ENCODE peak calls at places on chromosomes 13 and 19, in seven cellular contexts. K is Peyer's patch, F is A549, T is cardiac muscle cell, I is psoas muscle, G is IMR-90, S is body of pancreas. L is an unnamed sample.

GRCh38 chr19:53537523-53538377 is at the start of gene ZNF331:
- DNase-seq in F (peak; percentile 86), G (peak; percentile 83), S (peak; percentile 79), K (peak; percentile 82), I (peak; percentile 93), T (peak; percentile 71), L (peak; percentile 92)

GRCh38 chr13:94640676-94641075 is 39.0 kb downstream of the GPR180 start:
- DNase-seq in G (peak; percentile 34), T (no peak), K (no peak), I (no peak), F (no peak), S (no peak), L (no peak)

GRCh38 chr19:15666883-15667282 is 6.0 kb upstream of the CYP4F12 start:
- DNase-seq in I (no peak), T (no peak), F (no peak), S (no peak), K (no peak), G (no peak), L (no peak)

GRCh38 chr19:52188822-52189744 is 769 bp upstream of the PPP2R1A start:
- DNase-seq in T (peak; percentile 61), G (no peak), I (peak; percentile 93), F (peak; percentile 11), K (no peak), S (no peak), L (no peak)

GRCh38 chr13:99816321-99816720 is 155.2 kb downstream of the ZIC5 start:
- DNase-seq in S (no peak), K (no peak), G (no peak), T (no peak), I (no peak), F (no peak), L (no peak)

GRCh38 chr19:28746486-28746885 is 466.5 kb downstream of the UQCRFS1 start:
- DNase-seq in F (no peak), T (no peak), I (no peak), G (no peak), K (no peak), S (no peak), L (no peak)

GRCh38 chr19:13983213-13983889 is 22.8 kb downstream of the RFX1 start:
- DNase-seq in F (no peak), T (no peak), G (no peak), S (no peak), K (peak; percentile 84), I (no peak), L (peak; percentile 59)

GRCh38 chr13:59211636-59212035 is 952.1 kb downstream of the DIAPH3 start:
- DNase-seq in T (no peak), G (no peak), S (no peak), I (no peak), K (no peak), F (no peak), L (no peak)

GRCh38 chr19:54271106-54271505 is 9.8 kb downstream of the LILRB2 start:
- DNase-seq in K (no peak), F (no peak), S (no peak), I (no peak), G (no peak), T (no peak), L (no peak)

GRCh38 chr13:64725492-64725891 is 2504.6 kb downstream of the PCDH9 start:
- DNase-seq in S (no peak), K (no peak), I (no peak), T (no peak), G (no peak), F (no peak), L (no peak)

GRCh38 chr13:99004931-99005330 is 27.1 kb upstream of the DOCK9 start:
- DNase-seq in T (no peak), F (no peak), G (no peak), K (no peak), S (no peak), I (no peak), L (no peak)

GRCh38 chr13:33369073-33369472 is 83.5 kb upstream of the STARD13 start:
- DNase-seq in T (no peak), F (no peak), K (no peak), I (no peak), G (no peak), S (no peak), L (no peak)

GRCh38 chr13:33366469-33367062 is 81.0 kb upstream of the STARD13 start:
- DNase-seq in I (no peak), G (no peak), K (no peak), F (no peak), S (no peak), T (no peak), L (no peak)

GRCh38 chr13:33364192-33364591 is 78.6 kb upstream of the STARD13 start:
- DNase-seq in F (no peak), I (no peak), T (no peak), K (no peak), G (no peak), S (no peak), L (no peak)

GRCh38 chr13:33367931-33368330 is 82.4 kb upstream of the STARD13 start:
- DNase-seq in K (no peak), S (no peak), G (no peak), T (no peak), I (no peak), F (no peak), L (no peak)

GRCh38 chr13:33367186-33367895 is 81.8 kb upstream of the STARD13 start:
- DNase-seq in F (no peak), I (no peak), S (no peak), T (no peak), K (no peak), G (no peak), L (no peak)
- TF ChIP-seq CTCF in F (no peak), I (no peak), S (no peak), T (no peak), K (no peak), G (no peak), L (no peak)

GRCh38 chr13:111503905-111504695 is 183.7 kb downstream of the TEX29 start:
- DNase-seq in F (no peak), S (no peak), T (no peak), K (no peak), G (no peak), I (no peak), L (no peak)

GRCh38 chr13:111506621-111507020 is 186.2 kb downstream of the TEX29 start:
- DNase-seq in F (no peak), S (no peak), I (no peak), K (no peak), G (no peak), T (no peak), L (no peak)

GRCh38 chr13:111503376-111503775 is 182.9 kb downstream of the TEX29 start:
- DNase-seq in T (no peak), K (no peak), S (no peak), F (no peak), I (no peak), G (no peak), L (no peak)

GRCh38 chr13:111506131-111506530 is 185.7 kb downstream of the TEX29 start:
- DNase-seq in G (no peak), S (no peak), F (no peak), I (no peak), T (no peak), K (no peak), L (no peak)

GRCh38 chr13:111505175-111505777 is 184.8 kb downstream of the TEX29 start:
- DNase-seq in T (peak; percentile 67), S (no peak), I (no peak), G (no peak), K (no peak), F (peak; percentile 27), L (no peak)
- H3K4me3 ChIP-seq in T (no peak overlapping the region), S (no peak overlapping the region), I (no peak overlapping the region), G (no peak overlapping the region), K (no peak overlapping the region), F (no peak overlapping the region), L (no peak overlapping the region)

GRCh38 chr19:3075605-3076431 is 13.5 kb upstream of the TLE5 start:
- DNase-seq in G (no peak), T (peak; percentile 61), F (no peak), I (peak; percentile 79), S (peak; percentile 75), K (peak; percentile 62), L (peak; percentile 85)

GRCh38 chr19:3073159-3073563 is 10.9 kb upstream of the TLE5 start:
- DNase-seq in T (no peak), I (peak; percentile 78), K (no peak), S (no peak), G (peak; percentile 68), F (peak; percentile 58), L (no peak)

GRCh38 chr19:3079578-3079977 is 14.6 kb upstream of the GNA11 start:
- DNase-seq in S (no peak), K (no peak), T (no peak), G (no peak), F (no peak), I (no peak), L (no peak)

GRCh38 chr19:3071764-3072163 is 9.5 kb upstream of the TLE5 start:
- DNase-seq in F (no peak), K (no peak), T (no peak), I (no peak), G (no peak), S (no peak), L (no peak)

DNA sequence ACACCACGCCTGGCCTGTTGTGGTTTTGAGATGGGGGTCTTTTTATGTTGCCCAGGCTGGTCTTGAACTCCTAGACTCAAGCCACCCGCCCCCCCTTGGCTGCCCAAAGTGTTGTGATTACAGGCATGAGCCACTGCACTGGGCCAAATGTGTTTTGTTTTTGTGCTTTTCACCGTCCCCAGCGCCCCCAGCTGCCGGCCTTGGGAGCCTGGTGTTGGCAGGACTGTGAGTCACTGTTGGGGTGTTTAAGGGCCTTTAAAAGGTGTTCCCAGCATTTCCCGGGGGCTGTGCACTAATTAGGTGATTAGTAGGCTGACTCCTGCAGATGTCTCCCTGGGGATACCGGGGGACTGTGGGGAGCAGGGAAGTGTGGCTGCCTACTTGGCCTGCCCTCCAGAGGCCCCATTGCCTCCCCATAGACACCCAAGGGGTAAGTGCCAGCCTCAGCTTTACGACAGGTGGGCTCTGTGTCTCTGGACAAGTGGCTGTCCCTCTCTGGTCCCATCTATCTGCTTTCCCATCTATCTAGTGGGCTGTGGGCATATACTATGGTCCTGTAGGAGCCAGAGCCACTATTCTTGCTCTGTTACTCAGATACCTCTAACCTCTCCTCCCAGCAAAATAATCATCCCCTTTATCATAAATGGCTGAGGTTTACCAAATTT is 11.8 kb upstream of the TLE5 start:
- DNase-seq in S (peak; percentile 29), K (no peak), G (no peak), T (no peak), I (no peak), F (no peak), L (no peak)
- TF ChIP-seq CTCF in S (no peak), K (no peak), G (peak; percentile 25), T (peak; percentile 37), I (no peak), F (no peak), L (no peak)

DNA sequence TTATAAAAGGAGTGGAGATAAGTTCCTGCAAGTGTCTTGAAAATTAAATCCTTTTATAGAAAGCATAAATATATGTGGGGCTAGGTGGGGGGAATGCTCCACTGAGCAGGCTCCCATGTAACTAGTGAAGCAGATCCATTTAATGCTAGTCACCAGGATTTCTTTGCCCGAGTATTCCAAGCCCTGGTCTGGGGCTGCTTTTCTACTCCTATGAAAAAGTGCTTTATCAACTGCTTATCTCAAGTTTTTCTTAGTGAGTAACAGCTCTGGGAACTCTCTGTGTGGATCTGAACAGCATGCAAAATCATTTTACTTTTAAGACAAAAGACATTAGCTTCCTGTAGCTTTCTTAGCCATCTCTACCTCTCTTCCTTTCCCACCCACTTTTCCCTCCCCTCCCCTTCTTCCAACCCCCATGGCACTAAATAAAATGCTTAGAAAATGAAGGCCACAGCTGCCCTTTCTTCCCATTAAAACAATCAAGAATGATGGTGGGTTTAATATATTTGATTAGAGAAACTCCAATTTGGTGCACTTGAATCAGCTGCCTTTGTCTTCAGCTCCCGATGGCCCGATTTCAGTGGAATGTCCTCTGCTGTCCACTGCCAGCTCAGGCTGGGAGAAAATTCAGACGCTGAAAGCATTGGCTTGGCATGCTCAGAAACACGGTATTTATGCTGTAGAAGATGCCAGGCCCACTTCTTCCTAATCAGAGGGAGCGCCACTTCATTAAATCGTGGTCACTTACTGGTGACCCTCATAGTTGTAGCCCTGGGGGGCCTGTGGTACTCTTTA is 475.1 kb downstream of the FOXO1 start:
- DNase-seq in I (no peak), F (no peak), K (no peak), S (no peak), T (peak; percentile 9), G (no peak), L (no peak)
- H3K4me3 ChIP-seq in I (no peak overlapping the region), F (no peak overlapping the region), K (no peak overlapping the region), S (no peak overlapping the region), T (no peak overlapping the region), G (no peak overlapping the region), L (no peak overlapping the region)

L was measured in CD8-positive, alpha-beta T cell.